ENCODE peak calls at places on chromosome 18, in seven cellular contexts. One of them, this sample, is unnamed.
A peak's percentile ranks its signal among the peaks of the same experiment; 100 is the strongest.

GRCh38 chr18:79911009-79911870 is 40.2 kb downstream of the SLC66A2 start:
- DNase-seq in tibial nerve: no peak
- DNase-seq in CD4-positive, alpha-beta T cell: no peak
- DNase-seq in hepatocyte: peak; percentile 3
- DNase-seq in thoracic aorta: no peak
- DNase-seq in dorsolateral prefrontal cortex: no peak
- DNase-seq in neural crest cell: no peak
- DNase-seq in this sample: no peak

GRCh38 chr18:73638709-73639108 is 508.9 kb downstream of the FBXO15 start:
- DNase-seq in tibial nerve: no peak
- DNase-seq in CD4-positive, alpha-beta T cell: no peak
- DNase-seq in hepatocyte: no peak
- DNase-seq in thoracic aorta: no peak
- DNase-seq in dorsolateral prefrontal cortex: no peak
- DNase-seq in neural crest cell: no peak
- DNase-seq in this sample: no peak

GRCh38 chr18:40708726-40709125 is 1246.3 kb upstream of the PIK3C3 start:
- DNase-seq in tibial nerve: no peak
- DNase-seq in CD4-positive, alpha-beta T cell: no peak
- DNase-seq in hepatocyte: no peak
- DNase-seq in thoracic aorta: no peak
- DNase-seq in dorsolateral prefrontal cortex: no peak
- DNase-seq in neural crest cell: no peak
- DNase-seq in this sample: no peak

GRCh38 chr18:54765636-54766035 is 62.6 kb upstream of the RAB27B start:
- DNase-seq in tibial nerve: no peak
- DNase-seq in CD4-positive, alpha-beta T cell: no peak
- DNase-seq in hepatocyte: no peak
- DNase-seq in thoracic aorta: no peak
- DNase-seq in dorsolateral prefrontal cortex: no peak
- DNase-seq in neural crest cell: no peak
- DNase-seq in this sample: no peak

GRCh38 chr18:48217306-48218250 is 191.6 kb downstream of the ZBTB7C start:
- DNase-seq in tibial nerve: no peak
- DNase-seq in CD4-positive, alpha-beta T cell: no peak
- DNase-seq in hepatocyte: no peak
- DNase-seq in thoracic aorta: no peak
- DNase-seq in dorsolateral prefrontal cortex: no peak
- DNase-seq in neural crest cell: no peak
- DNase-seq in this sample: no peak

GRCh38 chr18:70148539-70148938 is 56.9 kb downstream of the RTTN start:
- DNase-seq in tibial nerve: no peak
- DNase-seq in CD4-positive, alpha-beta T cell: no peak
- DNase-seq in hepatocyte: no peak
- DNase-seq in thoracic aorta: no peak
- DNase-seq in dorsolateral prefrontal cortex: no peak
- DNase-seq in neural crest cell: no peak
- DNase-seq in this sample: no peak

GRCh38 chr18:812673-813404 is 797 bp upstream of the YES1 start:
- DNase-seq in tibial nerve: peak; percentile 51
- DNase-seq in CD4-positive, alpha-beta T cell: peak; percentile 27
- DNase-seq in hepatocyte: peak; percentile 75
- DNase-seq in thoracic aorta: peak; percentile 65
- DNase-seq in dorsolateral prefrontal cortex: no peak
- DNase-seq in neural crest cell: no peak
- DNase-seq in this sample: peak; percentile 66

GRCh38 chr18:56825312-56825711 is 174.2 kb downstream of the WDR7 start:
- DNase-seq in tibial nerve: no peak
- DNase-seq in CD4-positive, alpha-beta T cell: no peak
- DNase-seq in hepatocyte: no peak
- DNase-seq in thoracic aorta: no peak
- DNase-seq in dorsolateral prefrontal cortex: no peak
- DNase-seq in neural crest cell: no peak
- DNase-seq in this sample: no peak

GRCh38 chr18:23703057-23703986 is 14.1 kb downstream of the LAMA3 start:
- DNase-seq in tibial nerve: no peak
- DNase-seq in CD4-positive, alpha-beta T cell: no peak
- DNase-seq in hepatocyte: peak; percentile 65
- DNase-seq in thoracic aorta: no peak
- DNase-seq in dorsolateral prefrontal cortex: no peak
- DNase-seq in neural crest cell: no peak
- DNase-seq in this sample: peak; percentile 36

GRCh38 chr18:74528913-74529312 is 5.4 kb upstream of the CNDP1 start:
- DNase-seq in tibial nerve: no peak
- DNase-seq in CD4-positive, alpha-beta T cell: no peak
- DNase-seq in hepatocyte: no peak
- DNase-seq in thoracic aorta: no peak
- DNase-seq in dorsolateral prefrontal cortex: no peak
- DNase-seq in neural crest cell: no peak
- DNase-seq in this sample: no peak

GRCh38 chr18:3261393-3262233 is at the start of gene MYL12B:
- DNase-seq in tibial nerve: peak; percentile 65
- DNase-seq in CD4-positive, alpha-beta T cell: peak; percentile 63
- DNase-seq in hepatocyte: peak; percentile 93
- DNase-seq in thoracic aorta: no peak
- DNase-seq in dorsolateral prefrontal cortex: peak; percentile 87
- DNase-seq in neural crest cell: peak; percentile 66
- DNase-seq in this sample: peak; percentile 79
- TF ChIP-seq CTCF in tibial nerve: peak; percentile 44
- TF ChIP-seq CTCF in CD4-positive, alpha-beta T cell: no peak
- TF ChIP-seq CTCF in hepatocyte: no peak
- TF ChIP-seq CTCF in thoracic aorta: no peak
- TF ChIP-seq CTCF in dorsolateral prefrontal cortex: no peak
- TF ChIP-seq CTCF in neural crest cell: no peak
- TF ChIP-seq CTCF in this sample: no peak

GRCh38 chr18:33316146-33316587 is 124.4 kb downstream of the CCDC178 start:
- DNase-seq in tibial nerve: no peak
- DNase-seq in CD4-positive, alpha-beta T cell: no peak
- DNase-seq in hepatocyte: peak; percentile 26
- DNase-seq in thoracic aorta: no peak
- DNase-seq in dorsolateral prefrontal cortex: no peak
- DNase-seq in neural crest cell: no peak
- DNase-seq in this sample: no peak
- TF ChIP-seq CTCF in tibial nerve: no peak
- TF ChIP-seq CTCF in CD4-positive, alpha-beta T cell: no peak
- TF ChIP-seq CTCF in hepatocyte: peak; percentile 31
- TF ChIP-seq CTCF in thoracic aorta: no peak
- TF ChIP-seq CTCF in dorsolateral prefrontal cortex: no peak
- TF ChIP-seq CTCF in neural crest cell: peak; percentile 65
- TF ChIP-seq CTCF in this sample: peak; percentile 17

GRCh38 chr18:44453505-44453904 is 227.2 kb upstream of the SETBP1 start:
- DNase-seq in tibial nerve: no peak
- DNase-seq in CD4-positive, alpha-beta T cell: no peak
- DNase-seq in hepatocyte: no peak
- DNase-seq in thoracic aorta: no peak
- DNase-seq in dorsolateral prefrontal cortex: no peak
- DNase-seq in neural crest cell: no peak
- DNase-seq in this sample: no peak

GRCh38 chr18:44464401-44465185 is 216.1 kb upstream of the SETBP1 start:
- DNase-seq in tibial nerve: no peak
- DNase-seq in CD4-positive, alpha-beta T cell: no peak
- DNase-seq in hepatocyte: no peak
- DNase-seq in thoracic aorta: no peak
- DNase-seq in dorsolateral prefrontal cortex: no peak
- DNase-seq in neural crest cell: no peak
- DNase-seq in this sample: no peak

GRCh38 chr18:44458777-44459176 is 221.9 kb upstream of the SETBP1 start:
- DNase-seq in tibial nerve: no peak
- DNase-seq in CD4-positive, alpha-beta T cell: no peak
- DNase-seq in hepatocyte: peak; percentile 10
- DNase-seq in thoracic aorta: no peak
- DNase-seq in dorsolateral prefrontal cortex: no peak
- DNase-seq in neural crest cell: no peak
- DNase-seq in this sample: no peak
- TF ChIP-seq CTCF in tibial nerve: no peak
- TF ChIP-seq CTCF in CD4-positive, alpha-beta T cell: no peak
- TF ChIP-seq CTCF in hepatocyte: no peak
- TF ChIP-seq CTCF in thoracic aorta: no peak
- TF ChIP-seq CTCF in dorsolateral prefrontal cortex: no peak
- TF ChIP-seq CTCF in neural crest cell: no peak
- TF ChIP-seq CTCF in this sample: no peak

GRCh38 chr18:46068763-46069162 is 3.3 kb downstream of the PSTPIP2 start:
- DNase-seq in tibial nerve: no peak
- DNase-seq in CD4-positive, alpha-beta T cell: no peak
- DNase-seq in hepatocyte: peak; percentile 28
- DNase-seq in thoracic aorta: no peak
- DNase-seq in dorsolateral prefrontal cortex: no peak
- DNase-seq in neural crest cell: no peak
- DNase-seq in this sample: no peak

GRCh38 chr18:46070683-46071614 is 1.1 kb downstream of the PSTPIP2 start:
- DNase-seq in tibial nerve: no peak
- DNase-seq in CD4-positive, alpha-beta T cell: no peak
- DNase-seq in hepatocyte: no peak
- DNase-seq in thoracic aorta: no peak
- DNase-seq in dorsolateral prefrontal cortex: peak; percentile 38
- DNase-seq in neural crest cell: no peak
- DNase-seq in this sample: peak; percentile 13

GRCh38 chr18:46070232-46070631 is 1.8 kb downstream of the PSTPIP2 start:
- DNase-seq in tibial nerve: no peak
- DNase-seq in CD4-positive, alpha-beta T cell: no peak
- DNase-seq in hepatocyte: no peak
- DNase-seq in thoracic aorta: no peak
- DNase-seq in dorsolateral prefrontal cortex: no peak
- DNase-seq in neural crest cell: no peak
- DNase-seq in this sample: no peak

GRCh38 chr18:46069524-46069923 is 2.5 kb downstream of the PSTPIP2 start:
- DNase-seq in tibial nerve: no peak
- DNase-seq in CD4-positive, alpha-beta T cell: no peak
- DNase-seq in hepatocyte: no peak
- DNase-seq in thoracic aorta: no peak
- DNase-seq in dorsolateral prefrontal cortex: no peak
- DNase-seq in neural crest cell: no peak
- DNase-seq in this sample: no peak

GRCh38 chr18:46067431-46068007 is 4.5 kb downstream of the PSTPIP2 start:
- DNase-seq in tibial nerve: no peak
- DNase-seq in CD4-positive, alpha-beta T cell: no peak
- DNase-seq in hepatocyte: no peak
- DNase-seq in thoracic aorta: no peak
- DNase-seq in dorsolateral prefrontal cortex: no peak
- DNase-seq in neural crest cell: no peak
- DNase-seq in this sample: no peak
- TF ChIP-seq CTCF in tibial nerve: no peak
- TF ChIP-seq CTCF in CD4-positive, alpha-beta T cell: no peak
- TF ChIP-seq CTCF in hepatocyte: no peak
- TF ChIP-seq CTCF in thoracic aorta: no peak
- TF ChIP-seq CTCF in dorsolateral prefrontal cortex: no peak
- TF ChIP-seq CTCF in neural crest cell: no peak
- TF ChIP-seq CTCF in this sample: no peak

GRCh38 chr18:60411715-60412114 is 39.1 kb upstream of the MC4R start:
- DNase-seq in tibial nerve: no peak
- DNase-seq in CD4-positive, alpha-beta T cell: no peak
- DNase-seq in hepatocyte: peak; percentile 7
- DNase-seq in thoracic aorta: no peak
- DNase-seq in dorsolateral prefrontal cortex: no peak
- DNase-seq in neural crest cell: no peak
- DNase-seq in this sample: peak; percentile 9
- TF ChIP-seq CTCF in tibial nerve: no peak
- TF ChIP-seq CTCF in CD4-positive, alpha-beta T cell: no peak
- TF ChIP-seq CTCF in hepatocyte: no peak
- TF ChIP-seq CTCF in thoracic aorta: no peak
- TF ChIP-seq CTCF in dorsolateral prefrontal cortex: no peak
- TF ChIP-seq CTCF in neural crest cell: no peak
- TF ChIP-seq CTCF in this sample: no peak

This sample was measured in endothelial cell.